ENCODE peak calls at places on chromosomes 6 and 20, in ten cellular contexts. B is left ventricle myocardium inferior; I is psoas muscle; T is CD4-positive, alpha-beta memory T cell; Z is uterus; W is CD4-positive, alpha-beta T cell; R is spleen; D is upper lobe of left lung; H is aorta; N is AG04450. F is an unnamed sample.

GRCh38 chr6:7707787-7708186 is 18.1 kb upstream of the BMP6 start:
- DNase-seq in B (no peak), I (no peak), T (no peak), Z (no peak), W (no peak), R (no peak), D (no peak), H (no peak), N (no peak), F (no peak)

GRCh38 chr20:32465092-32465900 is 107.2 kb downstream of the ASXL1 start:
- DNase-seq in B (peak; percentile 64), I (peak; percentile 73), T (no peak), Z (peak; percentile 63), W (no peak), R (peak; percentile 86), D (peak; percentile 83), H (no peak), N (no peak), F (no peak)

GRCh38 chr6:141610741-141611140 is 522.0 kb upstream of the GJE1 start:
- DNase-seq in B (no peak), I (no peak), T (no peak), Z (no peak), W (no peak), R (no peak), D (no peak), H (no peak), N (no peak), F (no peak)

GRCh38 chr6:3330199-3330598 is 71.5 kb downstream of the PSMG4 start:
- DNase-seq in B (no peak), I (no peak), T (no peak), Z (no peak), W (no peak), R (peak; percentile 41), D (no peak), H (no peak), N (no peak), F (no peak)

GRCh38 chr6:1027109-1027794 is 284.6 kb upstream of the FOXQ1 start:
- DNase-seq in B (no peak), I (no peak), T (no peak), Z (no peak), W (no peak), R (no peak), D (no peak), H (no peak), N (peak; percentile 38), F (no peak)

GRCh38 chr20:51469578-51470520 is 72.7 kb downstream of the NFATC2 start:
- DNase-seq in B (no peak), I (no peak), T (no peak), Z (no peak), W (no peak), R (peak; percentile 64), D (no peak), H (no peak), N (no peak), F (no peak)

GRCh38 chr6:105431226-105431625 is 28.3 kb upstream of the PREP start:
- DNase-seq in B (no peak), I (no peak), T (peak; percentile 45), Z (no peak), W (no peak), R (no peak), D (no peak), H (no peak), N (peak; percentile 15), F (no peak)

GRCh38 chr6:116572162-116572561 is 858 bp downstream of the RWDD1 start:
- DNase-seq in B (peak; percentile 17), I (peak; percentile 59), T (no peak), Z (no peak), W (no peak), R (no peak), D (peak; percentile 57), H (no peak), N (no peak), F (no peak)

GRCh38 chr20:53003420-53003819 is 31.3 kb downstream of the TSHZ2 start:
- DNase-seq in B (no peak), I (no peak), T (no peak), Z (no peak), W (no peak), R (no peak), D (no peak), H (no peak), N (no peak), F (no peak)

GRCh38 chr20:24678351-24679106 is 209.1 kb downstream of the SYNDIG1 start:
- DNase-seq in B (no peak), I (no peak), T (no peak), Z (no peak), W (peak; percentile 14), R (peak; percentile 58), D (no peak), H (no peak), N (no peak), F (peak; percentile 8)

GRCh38 chr6:43263314-43264178 is 20.3 kb downstream of the TTBK1 start:
- DNase-seq in B (peak; percentile 74), I (peak; percentile 75), T (peak; percentile 66), Z (peak; percentile 46), W (peak; percentile 79), R (peak; percentile 95), D (peak; percentile 73), H (peak; percentile 85), N (peak; percentile 15), F (no peak)

GRCh38 chr6:22980446-22980845 is 411.1 kb downstream of the HDGFL1 start:
- DNase-seq in B (no peak), I (no peak), T (no peak), Z (no peak), W (no peak), R (no peak), D (no peak), H (no peak), N (no peak), F (no peak)

GRCh38 chr20:2163312-2163711 is 61.7 kb downstream of the STK35 start:
- DNase-seq in B (no peak), I (no peak), T (no peak), Z (no peak), W (no peak), R (peak; percentile 37), D (no peak), H (peak; percentile 2), N (no peak), F (no peak)

DNA sequence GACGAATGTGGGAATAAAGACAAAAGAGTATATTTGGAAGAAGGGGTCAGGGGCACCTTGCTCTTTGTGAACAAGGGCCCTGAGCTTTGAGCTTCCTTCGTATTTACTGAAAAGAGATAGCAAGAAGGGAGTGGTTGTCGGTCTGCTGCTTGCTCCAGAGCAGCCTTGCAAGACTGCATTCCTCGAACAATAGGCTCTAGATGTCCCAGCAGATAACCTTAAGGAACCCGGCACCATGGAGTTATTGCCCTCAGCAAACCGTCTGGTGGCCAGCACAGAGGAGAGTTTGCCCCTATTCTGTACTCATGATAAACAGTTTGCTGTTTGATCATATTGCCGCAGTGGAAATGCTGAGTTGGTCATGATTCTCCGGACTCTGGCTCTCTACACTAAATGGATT is 22.7 kb downstream of the HLA-DRB1 start:
- DNase-seq in B (no peak), I (no peak), T (no peak), Z (no peak), W (no peak), R (no peak), D (no peak), H (no peak), N (no peak), F (no peak)
- H3K27ac ChIP-seq in B (no peak overlapping the region), I (no peak overlapping the region), T (no peak overlapping the region), Z (no peak overlapping the region), W (no peak overlapping the region), R (no peak overlapping the region), D (no peak overlapping the region), H (no peak overlapping the region), N (no peak overlapping the region), F (no peak overlapping the region)

DNA sequence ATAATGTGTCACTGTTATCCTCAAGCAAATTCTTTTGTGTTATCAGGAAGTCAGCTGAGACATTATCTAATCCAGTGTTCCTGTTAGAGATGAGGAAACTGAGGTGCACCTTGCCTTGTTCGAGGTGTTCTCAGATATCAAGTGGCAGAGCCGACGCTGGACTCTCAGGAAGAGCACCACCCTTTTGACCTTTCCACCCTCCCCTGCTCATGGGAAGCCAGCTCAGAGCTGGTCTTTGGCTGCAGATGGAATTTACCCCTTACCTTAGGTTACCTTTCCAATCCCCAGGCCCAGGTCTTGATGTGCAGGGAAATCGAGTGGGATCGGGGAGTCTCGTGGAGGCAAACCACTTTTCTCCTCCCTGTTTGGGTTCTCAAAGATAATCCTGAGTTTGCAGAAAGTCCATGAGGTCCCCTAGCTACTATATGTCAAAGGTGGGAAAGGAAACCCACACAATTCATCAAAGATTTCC is 62.9 kb upstream of the PIM1 start:
- DNase-seq in B (no peak), I (no peak), T (no peak), Z (no peak), W (no peak), R (no peak), D (no peak), H (no peak), N (no peak), F (no peak)
- H3K27ac ChIP-seq in B (no peak overlapping the region), I (no peak overlapping the region), T (no peak overlapping the region), Z (no peak overlapping the region), W (no peak overlapping the region), R (no peak overlapping the region), D (no peak overlapping the region), H (no peak overlapping the region), N (no peak overlapping the region), F (no peak overlapping the region)

GRCh38 chr20:23085415-23086055 is 589 bp downstream of the CD93 start:
- DNase-seq in B (no peak), I (no peak), T (no peak), Z (no peak), W (no peak), R (peak; percentile 83), D (no peak), H (peak; percentile 63), N (no peak), F (no peak)

GRCh38 chr20:23086056-23086551 is at the start of gene CD93:
- DNase-seq in B (no peak), I (no peak), T (peak; percentile 11), Z (no peak), W (no peak), R (peak; percentile 85), D (peak; percentile 63), H (peak; percentile 72), N (no peak), F (no peak)

GRCh38 chr20:23088891-23089290 is 2.8 kb upstream of the CD93 start:
- DNase-seq in B (no peak), I (no peak), T (no peak), Z (no peak), W (no peak), R (no peak), D (no peak), H (no peak), N (no peak), F (no peak)

GRCh38 chr20:23086931-23087411 is 847 bp upstream of the CD93 start:
- DNase-seq in B (peak; percentile 63), I (peak; percentile 72), T (no peak), Z (no peak), W (no peak), R (peak; percentile 85), D (peak; percentile 59), H (peak; percentile 88), N (no peak), F (no peak)

GRCh38 chr20:23087587-23088275 is 1.6 kb upstream of the CD93 start:
- DNase-seq in B (no peak), I (no peak), T (no peak), Z (no peak), W (no peak), R (no peak), D (peak; percentile 56), H (no peak), N (no peak), F (no peak)
- H3K27ac ChIP-seq in B (peak overlapping the region; percentile 97), I (peak overlapping the region; percentile 82), T (no peak overlapping the region), Z (peak overlapping the region; percentile 84), W (no peak overlapping the region), R (peak overlapping the region; percentile 90), D (peak overlapping the region; percentile 95), H (peak overlapping the region; percentile 89), N (no peak overlapping the region), F (peak overlapping the region; percentile 85)

GRCh38 chr6:168201383-168201782 is 118.2 kb downstream of the DACT2 start:
- DNase-seq in B (no peak), I (no peak), T (no peak), Z (no peak), W (no peak), R (no peak), D (no peak), H (no peak), N (no peak), F (no peak)
- H3K27ac ChIP-seq in B (no peak overlapping the region), I (no peak overlapping the region), T (no peak overlapping the region), Z (no peak overlapping the region), W (no peak overlapping the region), R (no peak overlapping the region), D (no peak overlapping the region), H (no peak overlapping the region), N (no peak overlapping the region), F (no peak overlapping the region)